ENCODE peak calls at places on chromosome 13, in ten cellular contexts. Y, T, M, Q, H, R, G, O, L and E are unnamed samples.

GRCh38 chr13:86986448-86986847 is 684.7 kb upstream of the SLITRK5 start:
- ATAC-seq in Y (no peak), T (no peak), M (no peak), Q (no peak), H (no peak), R (no peak), G (no peak), O (no peak), L (no peak), E (no peak)

GRCh38 chr13:99548448-99548847 is 47.2 kb downstream of the TM9SF2 start:
- ATAC-seq in Y (no peak), T (peak; percentile 47), M (no peak), Q (peak; percentile 82), H (no peak), R (peak; percentile 29), G (peak; percentile 50), O (no peak), L (no peak), E (peak; percentile 70)

GRCh38 chr13:111245781-111246384 is 74.6 kb upstream of the TEX29 start:
- ATAC-seq in Y (no peak), T (no peak), M (no peak), Q (peak; percentile 16), H (no peak), R (no peak), G (no peak), O (no peak), L (no peak), E (no peak)

GRCh38 chr13:111006508-111007031 is 91.7 kb upstream of the ANKRD10 start:
- ATAC-seq in Y (no peak), T (no peak), M (peak; percentile 92), Q (no peak), H (peak; percentile 97), R (peak; percentile 98), G (no peak), O (no peak), L (peak; percentile 98), E (no peak)

GRCh38 chr13:110575322-110576069 is 14.0 kb upstream of the RAB20 start:
- ATAC-seq in Y (peak; percentile 73), T (peak; percentile 88), M (peak; percentile 41), Q (peak; percentile 75), H (peak; percentile 73), R (peak; percentile 53), G (peak; percentile 45), O (no peak), L (peak; percentile 78), E (peak; percentile 92)

GRCh38 chr13:41637578-41637977 is 180.2 kb downstream of the RGCC start:
- ATAC-seq in Y (no peak), T (no peak), M (no peak), Q (no peak), H (no peak), R (no peak), G (no peak), O (no peak), L (no peak), E (no peak)

GRCh38 chr13:105573134-105573533 is 962.3 kb downstream of the EFNB2 start:
- ATAC-seq in Y (no peak), T (no peak), M (no peak), Q (no peak), H (no peak), R (no peak), G (no peak), O (no peak), L (no peak), E (no peak)

GRCh38 chr13:52994051-52994450 is 34.6 kb upstream of the OLFM4 start:
- ATAC-seq in Y (no peak), T (no peak), M (no peak), Q (no peak), H (no peak), R (no peak), G (no peak), O (no peak), L (no peak), E (no peak)

GRCh38 chr13:28609936-28610335 is 49.0 kb upstream of the POMP start:
- ATAC-seq in Y (no peak), T (no peak), M (no peak), Q (no peak), H (no peak), R (no peak), G (no peak), O (no peak), L (no peak), E (no peak)

GRCh38 chr13:23856008-23856750 is 33.0 kb downstream of the MIPEP start:
- ATAC-seq in Y (no peak), T (no peak), M (peak; percentile 78), Q (no peak), H (no peak), R (no peak), G (no peak), O (no peak), L (no peak), E (no peak)

GRCh38 chr13:110698689-110699088 is 7.2 kb downstream of the CARS2 start:
- ATAC-seq in Y (no peak), T (no peak), M (no peak), Q (peak; percentile 26), H (no peak), R (no peak), G (no peak), O (no peak), L (no peak), E (no peak)

GRCh38 chr13:98300956-98301641 is 124.0 kb upstream of the RNF113B start:
- ATAC-seq in Y (no peak), T (no peak), M (no peak), Q (no peak), H (peak; percentile 48), R (peak; percentile 52), G (no peak), O (no peak), L (no peak), E (peak; percentile 31)

GRCh38 chr13:52599037-52599852 is 43.0 kb upstream of the HNRNPA1L2 start:
- ATAC-seq in Y (no peak), T (peak; percentile 38), M (peak; percentile 50), Q (no peak), H (peak; percentile 5), R (peak; percentile 84), G (no peak), O (no peak), L (peak; percentile 63), E (no peak)

GRCh38 chr13:54305377-54305776 is 1276.8 kb downstream of the OLFM4 start:
- ATAC-seq in Y (no peak), T (no peak), M (no peak), Q (no peak), H (no peak), R (no peak), G (no peak), O (no peak), L (no peak), E (no peak)

GRCh38 chr13:108226184-108226583 is 8.0 kb downstream of the ABHD13 start:
- ATAC-seq in Y (peak; percentile 62), T (peak; percentile 42), M (no peak), Q (peak; percentile 66), H (peak; percentile 53), R (peak; percentile 44), G (peak; percentile 46), O (peak; percentile 55), L (peak; percentile 56), E (peak; percentile 50)

GRCh38 chr13:28043224-28043623 is 54.7 kb upstream of the URAD start:
- ATAC-seq in Y (no peak), T (no peak), M (no peak), Q (no peak), H (no peak), R (no peak), G (no peak), O (no peak), L (no peak), E (peak; percentile 65)

GRCh38 chr13:73835138-73835721 is 299.0 kb downstream of the KLF12 start:
- ATAC-seq in Y (no peak), T (no peak), M (peak; percentile 60), Q (peak; percentile 57), H (peak; percentile 48), R (peak; percentile 42), G (peak; percentile 68), O (peak; percentile 69), L (peak; percentile 60), E (no peak)

GRCh38 chr13:83987394-83987793 is 105.1 kb upstream of the SLITRK1 start:
- ATAC-seq in Y (no peak), T (no peak), M (no peak), Q (no peak), H (no peak), R (no peak), G (no peak), O (no peak), L (no peak), E (no peak)

GRCh38 chr13:65926750-65927171 is 1303.4 kb downstream of the PCDH9 start:
- ATAC-seq in Y (no peak), T (no peak), M (no peak), Q (no peak), H (peak; percentile 85), R (peak; percentile 57), G (no peak), O (no peak), L (peak; percentile 94), E (no peak)